ENCODE peak calls at places on chromosomes 16 and 17, in five cellular contexts. One of them, this sample, is unnamed.

GRCh38 chr17:28738680-28739384 is 5.0 kb upstream of the TRAF4 start:
- DNase-seq in A549: no peak
- DNase-seq in upper lobe of right lung: no peak
- DNase-seq in endothelial cell of umbilical vein: no peak
- DNase-seq in activated CD8-positive, alpha-beta T cell treated with anti-CD3 and anti-CD28 coated beads for 36 hours: peak
- DNase-seq in this sample: no peak

GRCh38 chr17:3744032-3744431 is 20.3 kb downstream of the HASPIN start:
- DNase-seq in upper lobe of right lung: no peak
- DNase-seq in activated CD8-positive, alpha-beta T cell treated with anti-CD3 and anti-CD28 coated beads for 36 hours: no peak
- DNase-seq in A549: no peak
- DNase-seq in endothelial cell of umbilical vein: no peak
- DNase-seq in this sample: no peak

GRCh38 chr17:9237053-9237410 is 215.7 kb downstream of the NTN1 start:
- DNase-seq in upper lobe of right lung: no peak
- DNase-seq in endothelial cell of umbilical vein: no peak
- DNase-seq in activated CD8-positive, alpha-beta T cell treated with anti-CD3 and anti-CD28 coated beads for 36 hours: no peak
- DNase-seq in A549: no peak
- DNase-seq in this sample: no peak

GRCh38 chr17:77369544-77369971 is 228.8 kb downstream of the SEC14L1 start:
- DNase-seq in activated CD8-positive, alpha-beta T cell treated with anti-CD3 and anti-CD28 coated beads for 36 hours: no peak
- DNase-seq in endothelial cell of umbilical vein: no peak
- DNase-seq in A549: no peak
- DNase-seq in upper lobe of right lung: no peak
- DNase-seq in this sample: no peak

GRCh38 chr17:73349138-73349537 is 37.3 kb upstream of the CDC42EP4 start:
- DNase-seq in A549: no peak
- DNase-seq in upper lobe of right lung: no peak
- DNase-seq in activated CD8-positive, alpha-beta T cell treated with anti-CD3 and anti-CD28 coated beads for 36 hours: no peak
- DNase-seq in endothelial cell of umbilical vein: no peak
- DNase-seq in this sample: no peak

GRCh38 chr17:74126959-74127358 is 76.5 kb upstream of the RPL38 start:
- DNase-seq in A549: no peak
- DNase-seq in activated CD8-positive, alpha-beta T cell treated with anti-CD3 and anti-CD28 coated beads for 36 hours: no peak
- DNase-seq in upper lobe of right lung: peak
- DNase-seq in endothelial cell of umbilical vein: no peak
- DNase-seq in this sample: no peak

GRCh38 chr17:80970044-80970761 is 21.4 kb upstream of the CHMP6 start:
- DNase-seq in upper lobe of right lung: no peak
- DNase-seq in endothelial cell of umbilical vein: no peak
- DNase-seq in activated CD8-positive, alpha-beta T cell treated with anti-CD3 and anti-CD28 coated beads for 36 hours: peak
- DNase-seq in A549: peak
- DNase-seq in this sample: peak

GRCh38 chr17:1275962-1276736 is 3.3 kb upstream of the TRARG1 start:
- DNase-seq in upper lobe of right lung: peak
- DNase-seq in endothelial cell of umbilical vein: peak
- DNase-seq in activated CD8-positive, alpha-beta T cell treated with anti-CD3 and anti-CD28 coated beads for 36 hours: peak
- DNase-seq in A549: peak
- DNase-seq in this sample: peak

GRCh38 chr17:4090898-4091297 is 51.9 kb downstream of the ZZEF1 start:
- DNase-seq in A549: no peak
- DNase-seq in endothelial cell of umbilical vein: no peak
- DNase-seq in upper lobe of right lung: no peak
- DNase-seq in activated CD8-positive, alpha-beta T cell treated with anti-CD3 and anti-CD28 coated beads for 36 hours: no peak
- DNase-seq in this sample: no peak

GRCh38 chr16:87185313-87185712 is 131.9 kb downstream of the C16orf95 start:
- DNase-seq in activated CD8-positive, alpha-beta T cell treated with anti-CD3 and anti-CD28 coated beads for 36 hours: no peak
- DNase-seq in A549: no peak
- DNase-seq in endothelial cell of umbilical vein: no peak
- DNase-seq in upper lobe of right lung: no peak
- DNase-seq in this sample: no peak

GRCh38 chr17:8405499-8406016 is 7.9 kb upstream of the RNF222 start:
- DNase-seq in upper lobe of right lung: no peak
- DNase-seq in activated CD8-positive, alpha-beta T cell treated with anti-CD3 and anti-CD28 coated beads for 36 hours: no peak
- DNase-seq in endothelial cell of umbilical vein: no peak
- DNase-seq in A549: no peak
- DNase-seq in this sample: no peak

GRCh38 chr16:87996962-87997880 is 46.0 kb downstream of the BANP start:
- DNase-seq in activated CD8-positive, alpha-beta T cell treated with anti-CD3 and anti-CD28 coated beads for 36 hours: no peak
- DNase-seq in upper lobe of right lung: no peak
- DNase-seq in A549: no peak
- DNase-seq in endothelial cell of umbilical vein: no peak
- DNase-seq in this sample: no peak

GRCh38 chr17:17170346-17170976 is 35.7 kb downstream of the PLD6 start:
- DNase-seq in A549: no peak
- DNase-seq in endothelial cell of umbilical vein: no peak
- DNase-seq in upper lobe of right lung: no peak
- DNase-seq in activated CD8-positive, alpha-beta T cell treated with anti-CD3 and anti-CD28 coated beads for 36 hours: no peak
- DNase-seq in this sample: no peak

GRCh38 chr17:63440127-63440769 is 5.9 kb downstream of the CYB561 start:
- DNase-seq in A549: no peak
- DNase-seq in upper lobe of right lung: no peak
- DNase-seq in endothelial cell of umbilical vein: no peak
- DNase-seq in activated CD8-positive, alpha-beta T cell treated with anti-CD3 and anti-CD28 coated beads for 36 hours: no peak
- DNase-seq in this sample: no peak

GRCh38 chr17:71402007-71402406 is 718.8 kb upstream of the SOX9 start:
- DNase-seq in activated CD8-positive, alpha-beta T cell treated with anti-CD3 and anti-CD28 coated beads for 36 hours: no peak
- DNase-seq in A549: no peak
- DNase-seq in endothelial cell of umbilical vein: no peak
- DNase-seq in upper lobe of right lung: no peak
- DNase-seq in this sample: no peak

GRCh38 chr16:50244504-50245416 is 21.6 kb upstream of the ADCY7 start:
- DNase-seq in A549: no peak
- DNase-seq in endothelial cell of umbilical vein: no peak
- DNase-seq in activated CD8-positive, alpha-beta T cell treated with anti-CD3 and anti-CD28 coated beads for 36 hours: no peak
- DNase-seq in upper lobe of right lung: no peak
- DNase-seq in this sample: no peak

GRCh38 chr17:30372755-30373154 is 6.0 kb upstream of the CPD start:
- DNase-seq in upper lobe of right lung: no peak
- DNase-seq in endothelial cell of umbilical vein: no peak
- DNase-seq in A549: peak
- DNase-seq in activated CD8-positive, alpha-beta T cell treated with anti-CD3 and anti-CD28 coated beads for 36 hours: peak
- DNase-seq in this sample: no peak

GRCh38 chr16:6862058-6862457 is 470.6 kb upstream of the RBFOX1 start:
- DNase-seq in upper lobe of right lung: no peak
- DNase-seq in A549: no peak
- DNase-seq in activated CD8-positive, alpha-beta T cell treated with anti-CD3 and anti-CD28 coated beads for 36 hours: no peak
- DNase-seq in endothelial cell of umbilical vein: no peak
- DNase-seq in this sample: no peak

GRCh38 chr17:4541328-4542002 is 13.7 kb downstream of the MYBBP1A start:
- DNase-seq in activated CD8-positive, alpha-beta T cell treated with anti-CD3 and anti-CD28 coated beads for 36 hours: no peak
- DNase-seq in upper lobe of right lung: no peak
- DNase-seq in endothelial cell of umbilical vein: no peak
- DNase-seq in A549: no peak
- DNase-seq in this sample: no peak

GRCh38 chr17:19291646-19292376 is 54.6 kb downstream of the EPN2 start:
- DNase-seq in endothelial cell of umbilical vein: no peak
- DNase-seq in upper lobe of right lung: no peak
- DNase-seq in A549: no peak
- DNase-seq in activated CD8-positive, alpha-beta T cell treated with anti-CD3 and anti-CD28 coated beads for 36 hours: no peak
- DNase-seq in this sample: no peak

GRCh38 chr16:54801445-54801844 is 129.2 kb upstream of the IRX5 start:
- DNase-seq in upper lobe of right lung: no peak
- DNase-seq in endothelial cell of umbilical vein: no peak
- DNase-seq in A549: no peak
- DNase-seq in activated CD8-positive, alpha-beta T cell treated with anti-CD3 and anti-CD28 coated beads for 36 hours: no peak
- DNase-seq in this sample: no peak

GRCh38 chr16:230949-231348 is 1.7 kb upstream of the LUC7L start:
- DNase-seq in activated CD8-positive, alpha-beta T cell treated with anti-CD3 and anti-CD28 coated beads for 36 hours: no peak
- DNase-seq in upper lobe of right lung: no peak
- DNase-seq in endothelial cell of umbilical vein: no peak
- DNase-seq in A549: no peak
- DNase-seq in this sample: no peak

GRCh38 chr16:67649494-67649931 is 4.6 kb downstream of the CARMIL2 start:
- DNase-seq in activated CD8-positive, alpha-beta T cell treated with anti-CD3 and anti-CD28 coated beads for 36 hours: no peak
- DNase-seq in upper lobe of right lung: no peak
- DNase-seq in A549: no peak
- DNase-seq in endothelial cell of umbilical vein: no peak
- DNase-seq in this sample: no peak

GRCh38 chr16:48231675-48232214 is 12.4 kb upstream of the LONP2 start:
- DNase-seq in upper lobe of right lung: no peak
- DNase-seq in activated CD8-positive, alpha-beta T cell treated with anti-CD3 and anti-CD28 coated beads for 36 hours: peak
- DNase-seq in endothelial cell of umbilical vein: peak
- DNase-seq in A549: peak
- DNase-seq in this sample: peak

GRCh38 chr17:74008196-74008595 is 195.3 kb upstream of the RPL38 start:
- DNase-seq in A549: peak
- DNase-seq in endothelial cell of umbilical vein: no peak
- DNase-seq in upper lobe of right lung: no peak
- DNase-seq in activated CD8-positive, alpha-beta T cell treated with anti-CD3 and anti-CD28 coated beads for 36 hours: peak
- DNase-seq in this sample: peak

GRCh38 chr17:80111702-80112470 is 10.5 kb downstream of the GAA start:
- DNase-seq in upper lobe of right lung: no peak
- DNase-seq in endothelial cell of umbilical vein: no peak
- DNase-seq in activated CD8-positive, alpha-beta T cell treated with anti-CD3 and anti-CD28 coated beads for 36 hours: no peak
- DNase-seq in A549: peak
- DNase-seq in this sample: no peak

GRCh38 chr17:58590377-58590776 is 75.9 kb upstream of the MTMR4 start:
- DNase-seq in endothelial cell of umbilical vein: no peak
- DNase-seq in upper lobe of right lung: no peak
- DNase-seq in activated CD8-positive, alpha-beta T cell treated with anti-CD3 and anti-CD28 coated beads for 36 hours: no peak
- DNase-seq in A549: no peak
- DNase-seq in this sample: no peak

GRCh38 chr16:79283578-79283977 is 317.0 kb downstream of the MAF start:
- DNase-seq in endothelial cell of umbilical vein: no peak
- DNase-seq in activated CD8-positive, alpha-beta T cell treated with anti-CD3 and anti-CD28 coated beads for 36 hours: peak
- DNase-seq in A549: no peak
- DNase-seq in upper lobe of right lung: no peak
- DNase-seq in this sample: no peak

GRCh38 chr16:82755570-82756282 is 129.0 kb downstream of the CDH13 start:
- DNase-seq in endothelial cell of umbilical vein: no peak
- DNase-seq in activated CD8-positive, alpha-beta T cell treated with anti-CD3 and anti-CD28 coated beads for 36 hours: no peak
- DNase-seq in A549: no peak
- DNase-seq in upper lobe of right lung: no peak
- DNase-seq in this sample: no peak
- TF ChIP-seq CTCF in endothelial cell of umbilical vein: peak
- TF ChIP-seq CTCF in activated CD8-positive, alpha-beta T cell treated with anti-CD3 and anti-CD28 coated beads for 36 hours: no peak
- TF ChIP-seq CTCF in A549: peak
- TF ChIP-seq CTCF in upper lobe of right lung: peak
- TF ChIP-seq CTCF in this sample: no peak

DNA sequence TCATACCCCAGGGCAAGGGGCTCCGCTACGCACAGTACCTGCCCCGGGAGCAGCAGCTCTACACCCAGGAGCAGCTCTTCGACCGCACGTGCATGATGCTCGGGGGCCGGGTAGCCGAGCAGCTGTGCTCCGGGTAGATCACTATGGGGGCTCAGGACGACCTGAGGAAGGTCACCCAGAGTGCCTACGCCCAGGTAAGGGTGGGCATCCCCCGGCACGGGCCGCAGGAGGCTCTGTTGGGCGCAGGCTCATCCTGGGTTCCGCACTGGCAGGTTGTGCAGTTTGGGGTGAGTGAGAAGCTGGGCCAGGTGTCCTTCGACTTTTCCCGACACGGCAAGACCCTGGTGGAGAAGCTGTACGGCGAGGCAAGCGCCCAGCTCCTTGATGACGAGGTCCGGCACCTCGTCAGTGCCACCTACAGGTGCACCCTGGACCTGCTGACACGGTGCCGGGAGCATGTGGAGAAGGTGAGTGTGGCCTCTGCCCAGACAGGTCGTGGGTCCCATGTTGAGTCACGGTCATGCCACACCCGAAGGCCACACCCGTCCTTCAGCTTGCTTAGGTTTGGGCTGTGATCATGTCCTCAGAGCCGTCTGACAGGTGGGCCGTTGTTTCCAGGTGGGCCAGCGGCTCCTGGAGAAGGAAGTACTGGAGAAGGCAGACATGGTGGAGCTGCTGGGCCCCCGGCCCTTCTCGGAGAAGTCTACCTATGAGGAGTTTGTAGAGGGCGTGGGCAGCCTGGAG is 19.3 kb downstream of the DBNDD1 start:
- DNase-seq in activated CD8-positive, alpha-beta T cell treated with anti-CD3 and anti-CD28 coated beads for 36 hours: no peak
- DNase-seq in upper lobe of right lung: no peak
- DNase-seq in A549: no peak
- DNase-seq in endothelial cell of umbilical vein: no peak
- DNase-seq in this sample: no peak
- TF ChIP-seq CTCF in activated CD8-positive, alpha-beta T cell treated with anti-CD3 and anti-CD28 coated beads for 36 hours: no peak
- TF ChIP-seq CTCF in upper lobe of right lung: peak
- TF ChIP-seq CTCF in A549: no peak
- TF ChIP-seq CTCF in endothelial cell of umbilical vein: no peak
- TF ChIP-seq CTCF in this sample: no peak

DNA sequence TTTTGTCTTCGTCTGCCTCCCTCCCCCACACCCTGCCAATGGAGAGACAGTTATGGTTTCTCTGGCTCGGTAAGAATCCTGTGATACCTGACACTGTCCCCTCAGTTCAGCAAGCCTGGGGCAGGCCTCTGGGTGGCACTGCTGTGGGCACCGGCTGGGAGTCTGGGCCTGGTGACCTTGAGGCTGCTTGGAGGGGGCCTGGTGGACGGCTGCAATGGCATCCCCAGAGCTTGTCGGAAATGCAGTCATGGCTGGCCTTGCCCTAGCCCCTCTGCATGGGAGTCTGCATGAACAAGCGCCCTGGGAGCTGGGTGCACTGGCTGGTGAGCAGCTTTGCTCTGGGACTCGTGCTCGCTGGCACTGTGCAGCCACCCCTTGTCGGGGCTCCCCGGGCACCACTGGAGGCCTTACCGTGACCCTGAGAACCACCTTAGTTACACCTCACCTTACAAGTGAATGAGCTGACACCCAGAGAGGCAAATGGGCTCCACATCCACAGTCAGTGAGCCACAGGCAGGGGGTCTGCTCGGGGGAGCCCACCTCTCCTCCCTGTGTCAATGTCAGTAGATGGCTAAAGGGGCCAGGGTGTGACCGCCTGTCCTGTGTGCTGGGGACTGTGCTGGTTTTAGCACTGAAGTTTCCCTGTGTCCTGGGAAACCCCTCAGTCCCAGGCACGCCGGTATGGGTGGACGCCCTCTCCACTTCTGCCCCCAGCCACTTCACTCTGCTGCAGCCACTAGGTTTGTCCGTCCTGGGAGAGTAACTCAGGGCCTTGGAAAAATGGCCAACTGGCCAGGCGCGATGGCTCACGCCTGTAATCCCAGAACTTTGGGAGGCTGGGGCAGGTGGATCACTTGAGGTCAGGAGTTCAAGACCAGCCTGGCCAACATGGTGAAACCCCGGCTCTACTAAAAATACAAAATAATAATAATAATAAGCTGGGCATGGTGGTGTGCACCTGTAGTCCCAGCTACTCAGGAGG is 1.4 kb downstream of the LGALS3BP start:
- DNase-seq in A549: no peak
- DNase-seq in upper lobe of right lung: no peak
- DNase-seq in activated CD8-positive, alpha-beta T cell treated with anti-CD3 and anti-CD28 coated beads for 36 hours: no peak
- DNase-seq in endothelial cell of umbilical vein: no peak
- DNase-seq in this sample: no peak
- TF ChIP-seq CTCF in A549: no peak
- TF ChIP-seq CTCF in upper lobe of right lung: no peak
- TF ChIP-seq CTCF in activated CD8-positive, alpha-beta T cell treated with anti-CD3 and anti-CD28 coated beads for 36 hours: no peak
- TF ChIP-seq CTCF in endothelial cell of umbilical vein: no peak
- TF ChIP-seq CTCF in this sample: no peak

DNA sequence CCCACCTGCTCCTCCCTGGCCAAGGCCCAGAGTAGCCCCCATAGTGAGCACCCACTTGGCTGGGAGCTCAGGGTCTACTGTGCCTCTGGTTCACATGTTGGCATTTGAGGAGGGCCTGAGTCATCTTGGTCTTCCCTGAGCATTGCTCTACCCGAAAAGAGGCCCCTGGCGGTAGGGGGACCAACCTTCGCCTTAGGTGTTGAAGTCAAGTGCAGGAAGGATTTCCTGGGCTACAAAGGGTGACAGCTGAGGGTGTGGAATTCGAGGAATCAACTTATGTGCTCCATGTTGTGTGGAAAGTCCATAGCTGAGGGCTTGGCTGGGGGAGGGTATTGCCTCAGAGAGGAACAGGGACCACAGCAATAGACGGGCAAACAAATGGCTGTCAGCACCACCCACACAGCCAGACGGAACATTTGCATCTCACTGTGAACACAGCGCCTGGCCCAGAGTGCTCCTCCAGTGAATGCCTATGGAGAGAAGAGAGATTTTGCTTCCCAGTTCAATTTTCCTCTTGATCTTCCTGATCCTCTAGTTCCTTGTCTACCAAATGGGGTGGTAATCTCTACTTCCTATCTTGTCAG is 35.6 kb upstream of the NGFR start:
- DNase-seq in upper lobe of right lung: no peak
- DNase-seq in endothelial cell of umbilical vein: no peak
- DNase-seq in activated CD8-positive, alpha-beta T cell treated with anti-CD3 and anti-CD28 coated beads for 36 hours: peak
- DNase-seq in A549: no peak
- DNase-seq in this sample: no peak
- TF ChIP-seq CTCF in upper lobe of right lung: no peak
- TF ChIP-seq CTCF in endothelial cell of umbilical vein: no peak
- TF ChIP-seq CTCF in activated CD8-positive, alpha-beta T cell treated with anti-CD3 and anti-CD28 coated beads for 36 hours: no peak
- TF ChIP-seq CTCF in A549: no peak
- TF ChIP-seq CTCF in this sample: no peak

This sample was measured in NB4.